ENCODE peak calls at places on chromosomes 2 and 18, in six cellular contexts. N is hepatocyte, E is PC-3, J is neural progenitor cell, Z is HepG2, B is PC-9. O is an unnamed sample. For H3K79me2 and H3K4me1, the result is how much of the 10 kb centered on the place peaks cover.

GRCh38 chr2:232496508-232497373 is 9.1 kb upstream of the ECEL1 start:
- DNase-seq in J (no peak), Z (no peak), E (no peak), B (no peak), N (no peak), O (no peak)

GRCh38 chr2:177332041-177332991 is 60.3 kb upstream of the AGPS start:
- DNase-seq in E (peak), B (peak), N (peak), Z (peak), J (peak), O (peak)

GRCh38 chr2:170121689-170122088 is 56.3 kb upstream of the MYO3B start:
- DNase-seq in Z (no peak), B (peak), N (no peak), E (no peak), J (no peak), O (peak)

GRCh38 chr2:134668821-134669220 is 50.0 kb downstream of the TMEM163 start:
- DNase-seq in E (no peak), J (no peak), N (no peak), B (no peak), Z (no peak), O (peak)

GRCh38 chr18:76620326-76620813 is 125.3 kb upstream of the ZNF516 start:
- DNase-seq in N (peak), B (no peak), J (peak), Z (no peak), E (no peak), O (peak)

GRCh38 chr2:160241251-160242137 is 41.4 kb upstream of the ITGB6 start:
- DNase-seq in J (no peak), B (peak), N (peak), E (peak), Z (no peak), O (peak)

GRCh38 chr2:20282916-20283592 is 58.1 kb upstream of the SDC1 start:
- DNase-seq in N (peak), J (no peak), Z (no peak), E (no peak), B (no peak), O (peak)

GRCh38 chr2:109586687-109587086 is 27.1 kb downstream of the SEPTIN10 start:
- DNase-seq in B (no peak), J (no peak), Z (no peak), N (no peak), E (no peak), O (no peak)

GRCh38 chr2:112793449-112793978 is 9.2 kb upstream of the IL1A start:
- DNase-seq in J (no peak), B (peak), E (no peak), N (no peak), Z (no peak), O (peak)

GRCh38 chr18:22604390-22604985 is 186.8 kb upstream of the CTAGE1 start:
- DNase-seq in Z (no peak), J (no peak), B (no peak), N (no peak), E (no peak), O (peak)

GRCh38 chr18:63138469-63139340 is 180.9 kb downstream of the BCL2 start:
- DNase-seq in N (no peak), J (peak), E (no peak), Z (no peak), B (no peak), O (no peak)

GRCh38 chr18:56200381-56200831 is 438.0 kb downstream of the TXNL1 start:
- DNase-seq in N (no peak), B (no peak), E (peak), J (no peak), Z (no peak), O (peak)

GRCh38 chr2:8684421-8684884 is 2.6 kb downstream of the ID2 start:
- DNase-seq in N (no peak), B (no peak), E (peak), Z (peak), J (peak), O (peak)

GRCh38 chr2:219526320-219527075 is 12.2 kb downstream of the ASIC4 start:
- DNase-seq in N (no peak), E (no peak), Z (no peak), B (no peak), J (peak), O (no peak)

GRCh38 chr2:120522151-120522751 is 176.3 kb downstream of the INHBB start:
- DNase-seq in E (no peak), B (no peak), J (peak), Z (no peak), N (peak), O (no peak)

DNA sequence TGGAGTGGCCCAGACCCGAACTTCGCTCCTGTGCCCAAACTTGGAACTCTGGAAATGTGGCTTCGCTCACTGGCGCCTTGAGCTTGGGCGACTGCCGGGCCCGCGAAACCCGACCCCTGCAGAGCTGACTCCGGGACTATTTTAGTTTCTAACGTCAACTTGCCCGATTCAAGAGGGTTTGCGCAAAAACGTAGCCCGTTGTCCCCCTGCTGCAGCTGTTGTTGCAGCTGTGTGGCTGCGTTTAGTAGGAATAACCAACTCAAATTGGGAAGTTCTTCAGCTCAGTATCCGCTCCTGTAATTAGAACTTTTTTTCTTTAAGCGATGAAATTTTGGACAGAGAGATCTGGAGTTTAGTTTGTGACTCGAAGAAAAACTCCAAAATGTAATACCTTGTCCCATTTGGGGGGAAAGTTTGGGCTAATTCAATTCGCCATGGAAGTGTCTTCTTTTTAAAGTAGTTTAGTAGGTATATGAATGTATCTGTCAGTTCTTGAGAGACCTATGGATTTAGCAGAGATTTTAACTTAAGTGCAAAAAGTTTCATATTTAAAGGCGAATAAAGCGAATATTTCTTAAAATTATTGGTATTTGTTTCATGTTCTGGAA is 565 bp downstream of the MYL12A start:
- DNase-seq in N (peak), J (peak), Z (no peak), B (no peak), E (no peak), O (peak)
- H3K79me2 ChIP-seq in N (half or more), J (half or more), Z (half or more), B (half or more), E (half or more), O (half or more)

DNA sequence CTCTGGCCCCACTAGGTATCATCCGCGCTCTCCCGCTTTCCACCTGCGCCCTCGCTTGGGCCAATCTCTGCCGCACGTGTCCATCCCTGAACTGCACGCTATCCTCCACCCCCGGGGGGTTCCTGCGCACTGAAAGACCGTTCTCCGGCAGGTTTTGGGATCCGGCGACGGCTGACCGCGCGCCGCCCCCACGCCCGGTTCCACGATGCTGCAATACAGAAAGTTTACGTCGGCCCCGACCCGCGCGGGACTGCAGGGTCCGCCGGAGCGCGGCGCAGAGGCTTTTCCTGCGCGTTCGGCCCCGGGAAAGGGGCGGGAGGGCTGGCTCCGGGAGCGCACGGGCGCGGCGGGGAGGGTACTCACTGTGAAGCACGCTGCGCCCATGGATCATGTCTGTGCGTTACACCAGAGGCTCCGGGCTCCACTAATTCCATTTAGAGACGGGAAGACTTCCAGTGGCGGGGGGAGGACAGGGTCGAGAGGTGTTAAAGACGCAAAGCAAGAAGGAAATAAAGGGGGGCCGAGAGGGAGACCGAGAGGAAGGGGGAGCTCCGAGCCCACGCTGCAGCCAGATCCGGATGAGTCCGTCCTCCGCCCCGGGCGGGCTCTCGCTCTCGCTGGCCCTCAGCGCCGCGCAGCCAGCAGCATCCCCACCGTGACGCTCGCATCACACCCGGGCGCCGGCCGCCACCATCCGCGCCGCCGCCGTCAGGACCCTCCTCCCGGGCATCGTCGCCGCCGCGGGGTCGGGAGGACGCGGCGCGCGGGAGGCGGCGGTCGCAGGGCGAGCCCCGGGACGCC is 686 bp downstream of the NETO1 start:
- DNase-seq in B (no peak), N (no peak), J (peak), Z (no peak), E (no peak), O (no peak)
- TF ChIP-seq EZH2 in B (no peak), N (peak), J (peak), Z (no peak), E (no peak), O (no peak)

GRCh38 chr2:230256735-230257332 is 31.3 kb downstream of the SP140 start:
- DNase-seq in B (no peak), Z (no peak), J (no peak), N (no peak), E (no peak), O (no peak)
- H3K4me1 ChIP-seq in B (under half), Z (under half), J (under half), N (under half), E (under half), O (under half)

GRCh38 chr2:32962652-32963051 is 15.9 kb downstream of the LTBP1 start:
- DNase-seq in E (no peak), J (no peak), Z (no peak), N (no peak), B (no peak), O (no peak)
- H3K79me2 ChIP-seq in E (under half), J (under half), Z (under half), N (under half), B (under half), O (under half)

DNA sequence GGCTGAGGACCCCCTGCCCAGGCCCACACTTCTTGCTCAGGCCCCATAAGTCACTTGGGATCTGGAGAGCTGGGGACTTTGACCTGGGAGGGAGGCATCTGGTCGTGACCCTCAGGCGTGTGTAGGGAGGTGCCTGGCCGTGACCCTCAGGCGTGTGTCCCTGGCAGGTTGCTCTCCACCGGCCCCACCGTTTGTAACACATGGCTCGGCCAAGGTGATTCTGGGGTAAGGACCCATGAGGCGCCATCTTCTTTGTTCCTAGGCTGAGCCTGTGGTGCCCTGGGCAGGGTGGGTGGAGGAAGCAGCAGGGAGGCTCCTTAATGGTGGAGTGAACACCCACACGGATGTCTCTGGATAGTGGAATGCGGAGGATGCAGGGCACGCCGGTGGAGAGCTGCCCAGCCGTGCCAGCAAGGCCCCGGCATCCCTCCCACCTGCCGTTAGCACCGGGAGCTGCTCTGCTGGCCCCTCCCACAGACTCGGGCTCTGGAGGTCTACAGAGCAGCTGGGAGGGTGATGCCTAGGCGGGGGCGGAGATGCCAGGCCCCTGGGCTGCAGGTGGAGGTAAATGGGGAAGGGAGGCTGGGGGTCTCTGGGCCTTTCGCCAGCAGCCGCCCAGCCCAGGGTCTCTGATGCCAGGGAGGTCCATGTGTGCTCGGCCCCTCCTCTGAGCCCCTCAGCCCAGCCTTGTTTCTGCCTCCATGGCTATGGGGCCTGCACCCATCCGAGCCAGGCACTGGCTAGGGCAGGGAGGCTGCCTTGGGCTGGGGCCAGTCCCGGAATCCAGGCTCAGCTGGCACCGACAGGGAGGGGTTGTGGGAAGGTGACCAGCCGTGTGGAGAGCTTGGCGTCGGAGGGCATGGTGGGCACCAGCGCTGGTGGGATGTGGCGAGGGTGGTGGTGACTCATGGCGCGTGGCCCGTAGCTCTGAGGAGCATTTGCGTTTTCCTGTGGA is 1.1 kb upstream of the GAL3ST2 start:
- DNase-seq in B (no peak), Z (peak), E (no peak), J (no peak), N (no peak), O (no peak)
- TF ChIP-seq EZH2 in B (no peak), Z (no peak), E (no peak), J (no peak), N (no peak), O (no peak)

GRCh38 chr2:174334781-174335604 is at the start of gene SP9:
- DNase-seq in J (peak), B (no peak), N (peak), Z (peak), E (no peak), O (peak)
- H3K4me1 ChIP-seq in J (half or more), B (under half), N (under half), Z (half or more), E (under half), O (under half)

GRCh38 chr2:172574965-172575364 is 19.1 kb downstream of the PDK1 start:
- DNase-seq in N (no peak), Z (no peak), B (no peak), E (no peak), J (no peak), O (no peak)
- H3K79me2 ChIP-seq in N (under half), Z (half or more), B (under half), E (under half), J (under half), O (under half)

O was measured in astrocyte.